ENCODE peak calls at places on chromosome 14, in five cellular contexts. B is transverse colon, M is lower lobe of right lung, U is sigmoid colon, I is foreskin keratinocyte. H is an unnamed sample.
A peak's percentile ranks its signal among the peaks of the same experiment; 100 is the strongest.

GRCh38 chr14:37179896-37180502 is 7.6 kb upstream of the SLC25A21 start:
- DNase-seq in M (no peak), U (no peak), B (no peak), I (peak; percentile 31), H (no peak)

GRCh38 chr14:94570440-94570839 is 9.2 kb downstream of the SERPINA4 start:
- DNase-seq in M (no peak), U (no peak), I (no peak), B (no peak), H (no peak)

GRCh38 chr14:80504781-80505180 is 293.5 kb upstream of the DIO2 start:
- DNase-seq in B (no peak), I (no peak), U (no peak), M (no peak), H (no peak)

GRCh38 chr14:60166144-60166543 is 946 bp upstream of the DHRS7 start:
- DNase-seq in B (no peak), U (no peak), M (no peak), I (no peak), H (no peak)

GRCh38 chr14:59464651-59465569 is at the start of gene GPR135:
- DNase-seq in U (peak; percentile 88), I (no peak), M (peak; percentile 83), B (peak; percentile 72), H (no peak)

GRCh38 chr14:71855399-71856036 is 76.7 kb upstream of the RGS6 start:
- DNase-seq in B (peak; percentile 73), M (peak; percentile 76), U (no peak), I (no peak), H (peak; percentile 18)

GRCh38 chr14:85579957-85580356 is 50.0 kb downstream of the FLRT2 start:
- DNase-seq in U (no peak), B (no peak), I (no peak), M (no peak), H (no peak)

GRCh38 chr14:94173885-94174621 is at the start of gene PPP4R4:
- DNase-seq in M (peak; percentile 94), U (peak; percentile 90), B (peak; percentile 83), I (no peak), H (no peak)

GRCh38 chr14:69151458-69152180 is 1.3 kb downstream of the DCAF5 start:
- DNase-seq in B (peak; percentile 79), U (peak; percentile 84), I (no peak), M (peak; percentile 84), H (no peak)

GRCh38 chr14:97771340-97772045 is 974.3 kb downstream of the VRK1 start:
- DNase-seq in M (no peak), I (peak; percentile 93), B (no peak), U (no peak), H (peak; percentile 92)
- H3K27ac ChIP-seq in M (no peak overlapping the region), I (peak overlapping the region; percentile 41), B (no peak overlapping the region), U (no peak overlapping the region), H (peak overlapping the region; percentile 80)

GRCh38 chr14:64235652-64236640 is 58.2 kb downstream of the ESR2 start:
- DNase-seq in M (no peak), I (no peak), U (no peak), B (peak; percentile 63), H (no peak)
- H3K27ac ChIP-seq in M (no peak overlapping the region), I (no peak overlapping the region), U (no peak overlapping the region), B (peak overlapping the region; percentile 25), H (no peak overlapping the region)

GRCh38 chr14:63045612-63046320 is 508 bp upstream of the KCNH5 start:
- DNase-seq in M (peak; percentile 41), I (no peak), U (no peak), B (no peak), H (no peak)
- H3K27ac ChIP-seq in M (no peak overlapping the region), I (no peak overlapping the region), U (no peak overlapping the region), B (no peak overlapping the region), H (no peak overlapping the region)

DNA sequence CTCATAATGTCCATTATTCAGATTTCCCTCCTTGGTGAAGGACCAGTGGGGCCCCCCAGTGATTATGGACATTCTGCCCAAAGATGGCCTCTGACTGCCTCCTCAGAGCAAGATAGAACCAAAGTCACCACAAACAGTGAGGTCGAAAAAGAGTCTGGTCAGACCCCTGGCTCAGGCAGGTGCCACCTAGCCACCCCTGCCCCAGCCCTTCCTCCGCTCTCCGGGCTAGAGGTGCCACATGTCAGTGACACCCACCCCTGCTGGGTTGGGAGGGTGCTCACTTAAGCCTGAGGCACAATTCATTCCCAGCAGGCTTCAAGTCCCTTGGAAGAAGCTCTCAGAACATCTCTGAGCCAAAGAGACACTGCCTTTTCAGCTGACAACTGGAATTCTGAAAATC is 50.2 kb downstream of the ISCA2 start:
- DNase-seq in B (no peak), M (no peak), U (no peak), I (no peak), H (no peak)
- H3K27ac ChIP-seq in B (no peak overlapping the region), M (no peak overlapping the region), U (no peak overlapping the region), I (no peak overlapping the region), H (no peak overlapping the region)

GRCh38 chr14:88668448-88669116 is 105.7 kb downstream of the ZC3H14 start:
- DNase-seq in I (no peak), M (no peak), B (no peak), U (no peak), H (no peak)
- H3K27ac ChIP-seq in I (no peak overlapping the region), M (no peak overlapping the region), B (no peak overlapping the region), U (no peak overlapping the region), H (no peak overlapping the region)